ENCODE peak calls at places on chromosomes 2 and 18, in four cellular contexts. W is NCI-H1694 treated with DMSO at 0.1 percent for 48 hours, C is amygdala, D is neural progenitor cell. V is an unnamed sample.

GRCh38 chr2:199465988-199466703 is 8.4 kb upstream of the SATB2 start:
- DNase-seq in C (no peak), D (peak), W (no peak), V (peak)

GRCh38 chr2:105852066-105852465 is 107.4 kb downstream of the NCK2 start:
- DNase-seq in D (no peak), C (no peak), W (no peak), V (no peak)

GRCh38 chr18:58298251-58299134 is 254.5 kb downstream of the NEDD4L start:
- DNase-seq in D (no peak), W (no peak), C (no peak), V (no peak)

GRCh38 chr18:51193621-51194287 is 3.7 kb downstream of the MEX3C start:
- DNase-seq in D (no peak), C (no peak), W (peak), V (no peak)

GRCh38 chr18:45879681-45880655 is 54.5 kb downstream of the SIGLEC15 start:
- DNase-seq in W (peak), C (peak), D (peak), V (peak)

GRCh38 chr2:235347691-235348090 is 146.2 kb upstream of the AGAP1 start:
- DNase-seq in D (no peak), C (no peak), W (no peak), V (no peak)

GRCh38 chr2:55109219-55109891 is 59.1 kb upstream of the RTN4 start:
- DNase-seq in D (no peak), C (no peak), W (peak), V (no peak)

GRCh38 chr18:49757513-49758262 is 55.6 kb downstream of the ACAA2 start:
- DNase-seq in D (peak), C (no peak), W (no peak), V (no peak)

GRCh38 chr2:60794271-60794863 is 38.3 kb downstream of the PAPOLG start:
- DNase-seq in D (no peak), C (no peak), W (peak), V (no peak)

GRCh38 chr2:163259489-163259888 is 420.9 kb upstream of the KCNH7 start:
- DNase-seq in C (no peak), W (no peak), D (no peak), V (no peak)

GRCh38 chr2:150042844-150043503 is 444.5 kb downstream of the RND3 start:
- DNase-seq in W (no peak), C (no peak), D (no peak), V (no peak)

GRCh38 chr2:45010706-45011036 is 1.4 kb upstream of the SIX2 start:
- DNase-seq in D (peak), C (no peak), W (no peak), V (no peak)

GRCh38 chr2:43070039-43070438 is 156.4 kb downstream of the ZFP36L2 start:
- DNase-seq in D (no peak), W (no peak), C (no peak), V (no peak)

GRCh38 chr2:15782009-15782751 is 158.2 kb upstream of the MYCN start:
- DNase-seq in D (no peak), C (no peak), W (no peak), V (peak)

GRCh38 chr2:238320648-238321281 is 447 bp downstream of the TRAF3IP1 start:
- DNase-seq in W (no peak), C (no peak), D (peak), V (no peak)

GRCh38 chr18:63366270-63366990 is 576 bp downstream of the KDSR start:
- DNase-seq in D (peak), C (peak), W (peak), V (peak)

GRCh38 chr2:191296083-191297006 is 51.1 kb downstream of the MYO1B start:
- DNase-seq in C (no peak), W (no peak), D (no peak), V (no peak)

GRCh38 chr2:95275151-95275515 is 884 bp downstream of the PROM2 start:
- DNase-seq in W (no peak), C (no peak), D (no peak), V (no peak)

GRCh38 chr2:13583609-13584008 is 866.9 kb downstream of the TRIB2 start:
- DNase-seq in D (no peak), W (no peak), C (no peak), V (no peak)

GRCh38 chr2:134662751-134663150 is 56.0 kb downstream of the TMEM163 start:
- DNase-seq in C (no peak), D (no peak), W (no peak), V (no peak)

GRCh38 chr2:168015274-168015953 is 232.0 kb downstream of the STK39 start:
- DNase-seq in W (no peak), D (no peak), C (peak), V (no peak)

GRCh38 chr2:104412384-104412783 is 441.5 kb upstream of the POU3F3 start:
- DNase-seq in C (peak), W (peak), D (peak), V (peak)

GRCh38 chr2:20304411-20304810 is 46.2 kb downstream of the PUM2 start:
- DNase-seq in C (no peak), W (no peak), D (no peak), V (no peak)

GRCh38 chr2:70626254-70626990 is 72.8 kb upstream of the TGFA start:
- DNase-seq in W (no peak), D (peak), C (no peak), V (peak)

GRCh38 chr2:240198226-240198625 is 57.8 kb upstream of the OTOS start:
- DNase-seq in C (no peak), W (no peak), D (no peak), V (no peak)

GRCh38 chr2:146324954-146325353 is 1519.9 kb upstream of the ACVR2A start:
- DNase-seq in C (no peak), D (no peak), W (no peak), V (no peak)

GRCh38 chr18:45339819-45340550 is 275.3 kb upstream of the SLC14A2 start:
- DNase-seq in D (no peak), C (no peak), W (no peak), V (no peak)

GRCh38 chr2:239305222-239305575 is 95.6 kb downstream of the HDAC4 start:
- DNase-seq in W (no peak), C (no peak), D (no peak), V (peak)

GRCh38 chr2:165361511-165361910 is 108.0 kb upstream of the CSRNP3 start:
- DNase-seq in D (peak), C (no peak), W (no peak), V (no peak)

GRCh38 chr2:129710670-129711495 is 268.6 kb upstream of the RAB6C start:
- DNase-seq in W (no peak), C (no peak), D (no peak), V (peak)

GRCh38 chr2:71860381-71860926 is 287.2 kb downstream of the CYP26B1 start:
- DNase-seq in W (no peak), C (no peak), D (no peak), V (no peak)

GRCh38 chr2:192151848-192152247 is 42.9 kb downstream of the TMEFF2 start:
- DNase-seq in D (no peak), W (no peak), C (no peak), V (no peak)

GRCh38 chr2:237818066-237818473 is 19.5 kb downstream of the RBM44 start:
- DNase-seq in D (no peak), C (no peak), W (no peak), V (no peak)

V was measured in ELF-1.